ENCODE peak calls at places on chromosome 9, in eight cellular contexts. U is astrocyte of the cerebellum, D is astrocyte of the spinal cord, L is epithelial cell of proximal tubule, N is sigmoid colon, X is IMR-90, Y is Caco-2, Z is brain microvascular endothelial cell. E is an unnamed sample.

GRCh38 chr9:132146575-132146974 is 15.3 kb upstream of the NTNG2 start:
- DNase-seq in N (no peak), U (no peak), X (no peak), Y (no peak), Z (no peak), D (no peak), L (no peak), E (no peak)

GRCh38 chr9:134434896-134435506 is 108.7 kb downstream of the RXRA start:
- DNase-seq in N (peak), L (peak), D (peak), U (peak), Y (peak), X (peak), Z (peak), E (no peak)

GRCh38 chr9:26524225-26524624 is 368.4 kb downstream of the CAAP1 start:
- DNase-seq in D (no peak), X (no peak), U (no peak), L (no peak), Z (no peak), Y (no peak), N (no peak), E (no peak)

GRCh38 chr9:125745682-125746016 is 1.5 kb upstream of the PBX3 start:
- DNase-seq in D (no peak), Z (no peak), L (no peak), X (no peak), N (peak), Y (no peak), U (no peak), E (no peak)

GRCh38 chr9:70921126-70921525 is 200.3 kb downstream of the TRPM3 start:
- DNase-seq in X (peak), L (no peak), Z (peak), Y (no peak), U (peak), D (peak), N (no peak), E (no peak)

GRCh38 chr9:89730715-89731114 is 125.9 kb downstream of the GADD45G start:
- DNase-seq in L (no peak), Y (no peak), D (no peak), X (no peak), U (no peak), N (no peak), Z (no peak), E (no peak)

GRCh38 chr9:3292311-3292710 is 233.5 kb downstream of the RFX3 start:
- DNase-seq in D (peak), U (no peak), X (peak), N (no peak), Y (no peak), L (no peak), Z (no peak), E (no peak)

GRCh38 chr9:100440071-100440470 is 13.1 kb downstream of the MSANTD3 start:
- DNase-seq in Y (peak), Z (peak), D (peak), X (peak), L (no peak), U (no peak), N (no peak), E (no peak)

GRCh38 chr9:16626577-16627130 is 243.8 kb downstream of the BNC2 start:
- DNase-seq in X (peak), N (peak), Z (peak), D (peak), L (peak), U (peak), Y (no peak), E (no peak)

GRCh38 chr9:31272456-31273295 is 1111.8 kb upstream of the ACO1 start:
- DNase-seq in D (no peak), L (peak), Z (no peak), U (no peak), N (no peak), Y (peak), X (no peak), E (no peak)

GRCh38 chr9:33102551-33103210 is 26.2 kb upstream of the SMU1 start:
- DNase-seq in D (no peak), N (no peak), Z (no peak), L (no peak), U (no peak), Y (no peak), X (no peak), E (no peak)

GRCh38 chr9:33092634-33093033 is 16.2 kb upstream of the SMU1 start:
- DNase-seq in N (no peak), Z (no peak), D (no peak), L (no peak), U (no peak), X (no peak), Y (no peak), E (no peak)

GRCh38 chr9:33101104-33101951 is 24.9 kb upstream of the SMU1 start:
- DNase-seq in X (peak), N (no peak), U (no peak), Z (peak), L (peak), D (peak), Y (no peak), E (no peak)

GRCh38 chr9:33099754-33100153 is 23.3 kb upstream of the SMU1 start:
- DNase-seq in Z (no peak), N (no peak), X (no peak), D (no peak), U (no peak), Y (no peak), L (no peak), E (no peak)

GRCh38 chr9:33097192-33097591 is 20.7 kb upstream of the SMU1 start:
- DNase-seq in L (no peak), Y (no peak), N (no peak), D (no peak), Z (no peak), U (no peak), X (no peak), E (no peak)
- TF ChIP-seq CTCF in L (no peak), Y (no peak), N (no peak), D (no peak), Z (no peak), U (no peak), X (no peak), E (no peak)

GRCh38 chr9:4463824-4464223 is 26.4 kb upstream of the SLC1A1 start:
- DNase-seq in L (no peak), D (no peak), Y (no peak), N (no peak), Z (no peak), X (no peak), U (no peak), E (no peak)

GRCh38 chr9:4461434-4461833 is 28.8 kb upstream of the SLC1A1 start:
- DNase-seq in N (no peak), X (no peak), D (no peak), U (no peak), Z (no peak), Y (no peak), L (no peak), E (no peak)

GRCh38 chr9:4464911-4465513 is 25.3 kb upstream of the SLC1A1 start:
- DNase-seq in D (no peak), Y (no peak), X (no peak), L (no peak), Z (no peak), U (no peak), N (no peak), E (peak)

GRCh38 chr9:4465910-4466309 is 24.4 kb upstream of the SLC1A1 start:
- DNase-seq in U (no peak), X (no peak), Z (no peak), D (no peak), N (no peak), L (no peak), Y (no peak), E (no peak)
- H3K4me3 ChIP-seq in U (no peak), X (no peak), Z (no peak), D (no peak), N (no peak), L (no peak), Y (no peak), E (no peak)

DNA sequence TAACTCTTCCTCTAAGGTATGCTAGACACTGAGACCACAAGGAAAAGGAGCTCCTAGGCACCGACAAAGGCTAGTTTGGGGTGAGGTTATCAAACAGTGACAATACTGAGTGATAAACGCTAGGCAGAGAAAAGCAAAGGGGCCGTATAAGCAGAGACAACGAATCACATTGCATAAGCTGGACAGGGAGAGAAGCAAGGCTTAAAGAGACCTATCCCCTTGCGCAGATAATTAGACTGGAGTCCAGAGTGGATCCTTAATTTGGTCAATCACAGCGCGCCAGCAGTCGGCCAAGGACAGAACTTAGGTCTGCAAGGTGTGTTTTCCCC is 479 bp downstream of the SMU1 start:
- DNase-seq in Z (peak), Y (no peak), L (no peak), D (no peak), X (peak), N (no peak), U (no peak), E (no peak)
- TF ChIP-seq CTCF in Z (no peak), Y (no peak), L (no peak), D (no peak), X (no peak), N (no peak), U (no peak), E (no peak)

GRCh38 chr9:13446261-13446660 is 166.8 kb upstream of the MPDZ start:
- DNase-seq in Y (no peak), D (no peak), Z (no peak), N (no peak), L (no peak), X (no peak), U (no peak), E (no peak)

GRCh38 chr9:13443380-13444271 is 164.1 kb upstream of the MPDZ start:
- DNase-seq in Z (no peak), X (no peak), Y (no peak), U (no peak), L (no peak), D (no peak), N (no peak), E (no peak)

GRCh38 chr9:13444272-13444608 is 164.7 kb upstream of the MPDZ start:
- DNase-seq in L (no peak), D (no peak), Z (no peak), N (no peak), Y (no peak), U (no peak), X (no peak), E (no peak)

GRCh38 chr9:13445123-13445522 is 165.6 kb upstream of the MPDZ start:
- DNase-seq in L (no peak), N (no peak), X (no peak), D (no peak), Y (no peak), U (peak), Z (no peak), E (no peak)

GRCh38 chr9:13444696-13445095 is 165.2 kb upstream of the MPDZ start:
- DNase-seq in U (no peak), N (no peak), D (no peak), X (no peak), Z (no peak), L (no peak), Y (no peak), E (no peak)
- H3K4me3 ChIP-seq in U (no peak), N (no peak), D (no peak), X (no peak), Z (no peak), L (no peak), Y (no peak), E (no peak)

GRCh38 chr9:112703304-112703703 is 14.6 kb downstream of the INIP start:
- DNase-seq in Z (no peak), L (no peak), N (no peak), Y (no peak), X (no peak), D (no peak), U (no peak), E (no peak)

GRCh38 chr9:112711050-112711689 is 6.7 kb downstream of the INIP start:
- DNase-seq in N (no peak), Z (peak), Y (peak), D (peak), L (no peak), U (peak), X (peak), E (no peak)

GRCh38 chr9:112700080-112700479 is 17.8 kb downstream of the INIP start:
- DNase-seq in N (no peak), Z (peak), D (peak), X (peak), L (no peak), Y (no peak), U (no peak), E (no peak)

DNA sequence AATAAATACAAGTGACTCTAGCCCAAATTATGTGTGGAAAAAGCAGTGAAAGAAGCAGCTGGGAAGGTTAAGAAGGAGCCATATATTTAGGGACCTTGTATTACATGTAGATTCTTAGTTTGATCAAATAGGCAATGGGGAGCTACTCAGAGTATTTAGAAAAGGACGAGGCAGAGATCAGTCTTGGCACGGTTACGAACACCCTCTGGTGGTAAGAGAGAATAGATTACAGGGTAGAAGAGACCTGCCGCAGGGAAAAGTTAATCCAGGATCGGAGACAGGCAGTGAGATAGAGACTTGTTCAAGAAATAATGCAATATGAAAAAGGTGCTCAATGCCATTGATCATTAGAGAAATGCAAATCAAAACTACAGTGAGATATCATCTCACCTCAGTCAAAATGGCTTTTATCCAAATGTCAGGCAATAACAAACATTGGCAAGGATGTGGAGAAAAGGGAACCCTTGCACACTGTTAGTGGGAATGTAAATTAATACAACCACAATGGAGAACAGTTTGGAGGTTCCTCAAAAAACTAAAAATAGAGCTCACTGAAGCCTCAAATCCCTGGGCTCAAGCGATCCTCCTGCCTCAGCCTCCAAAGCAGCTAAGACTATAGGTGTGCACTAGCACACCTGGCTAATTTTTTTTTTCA is 12.0 kb downstream of the INIP start:
- DNase-seq in Z (peak), L (no peak), U (peak), D (peak), X (peak), N (no peak), Y (peak), E (no peak)
- TF ChIP-seq CTCF in Z (peak), L (peak), U (peak), D (peak), X (peak), N (no peak), Y (peak), E (no peak)

DNA sequence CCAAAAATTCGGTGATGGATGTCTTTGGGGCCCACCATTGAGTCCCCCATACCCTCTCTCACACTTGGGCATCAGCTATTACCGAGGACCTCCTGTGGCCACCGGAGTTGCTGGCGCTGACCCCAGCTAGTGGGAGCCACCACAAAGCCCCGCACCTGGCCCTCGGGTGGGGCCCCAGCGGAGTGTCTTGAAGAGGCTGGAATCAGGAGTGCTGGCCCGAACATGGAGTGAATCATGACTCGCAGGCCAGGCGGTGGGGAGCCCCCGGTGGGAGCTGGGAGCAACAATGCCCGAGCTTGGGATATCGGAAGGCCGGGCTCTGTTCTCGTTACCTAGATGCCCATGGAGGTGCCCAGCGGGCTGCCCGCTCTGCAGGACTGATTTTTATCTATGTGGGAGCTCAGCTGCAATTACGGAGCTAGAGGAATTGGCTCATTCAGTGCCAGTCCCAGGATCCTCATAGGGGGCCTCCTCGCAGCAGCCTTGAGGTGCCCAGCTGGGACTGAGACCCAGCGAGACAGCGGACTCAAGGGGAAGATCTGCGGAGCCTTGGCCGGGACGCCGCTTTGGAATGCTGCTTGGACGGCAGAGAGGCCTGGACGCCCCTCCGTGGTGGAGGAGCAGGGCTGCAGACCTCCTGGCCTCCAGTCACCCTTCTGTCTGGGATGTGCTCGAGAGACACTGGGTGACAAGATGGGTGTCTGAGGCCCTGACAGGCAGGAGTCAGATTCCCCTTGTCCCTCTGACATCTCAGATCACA is 70.8 kb downstream of the PSMB7 start:
- DNase-seq in X (no peak), Z (no peak), Y (no peak), D (no peak), U (no peak), N (no peak), L (no peak), E (no peak)
- H3K4me3 ChIP-seq in X (no peak), Z (no peak), Y (no peak), D (no peak), U (no peak), N (no peak), L (no peak), E (no peak)

DNA sequence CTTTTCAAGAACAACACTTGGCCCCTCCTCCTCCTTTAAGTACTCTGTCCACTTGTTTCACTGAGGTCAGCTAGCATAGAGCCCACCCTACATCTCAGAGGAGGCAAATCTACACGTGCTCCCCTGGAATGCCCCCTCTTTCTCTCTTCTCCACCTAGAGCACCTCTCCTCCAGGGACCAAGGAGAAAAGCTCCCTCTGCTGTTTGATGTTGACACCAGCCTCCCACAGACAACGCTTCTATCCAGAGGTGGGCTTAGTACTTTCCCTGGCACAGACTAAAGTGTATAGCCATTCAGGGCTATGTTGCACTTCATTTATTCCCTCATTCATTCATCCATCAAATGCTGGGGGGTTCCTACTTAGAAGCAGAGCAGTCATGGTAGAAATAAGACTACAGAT is 68.2 kb upstream of the TAF1L start:
- DNase-seq in Z (no peak), Y (no peak), D (no peak), U (no peak), N (no peak), L (no peak), X (no peak), E (no peak)
- TF ChIP-seq CTCF in Z (peak), Y (no peak), D (peak), U (peak), N (no peak), L (peak), X (peak), E (peak)

GRCh38 chr9:112032733-112033132 is 136.1 kb downstream of the UGCG start:
- DNase-seq in U (no peak), X (peak), N (no peak), Y (no peak), L (no peak), D (peak), Z (no peak), E (no peak)

GRCh38 chr9:112035166-112035816 is 138.7 kb downstream of the UGCG start:
- DNase-seq in N (no peak), L (no peak), U (no peak), X (no peak), Z (no peak), D (no peak), Y (no peak), E (no peak)

GRCh38 chr9:112034216-112034611 is 137.6 kb downstream of the UGCG start:
- DNase-seq in U (no peak), L (no peak), D (no peak), X (no peak), Z (no peak), N (no peak), Y (no peak), E (no peak)

GRCh38 chr9:112032009-112032408 is 135.4 kb downstream of the UGCG start:
- DNase-seq in D (no peak), U (no peak), Z (no peak), N (no peak), L (no peak), X (no peak), Y (no peak), E (peak)

DNA sequence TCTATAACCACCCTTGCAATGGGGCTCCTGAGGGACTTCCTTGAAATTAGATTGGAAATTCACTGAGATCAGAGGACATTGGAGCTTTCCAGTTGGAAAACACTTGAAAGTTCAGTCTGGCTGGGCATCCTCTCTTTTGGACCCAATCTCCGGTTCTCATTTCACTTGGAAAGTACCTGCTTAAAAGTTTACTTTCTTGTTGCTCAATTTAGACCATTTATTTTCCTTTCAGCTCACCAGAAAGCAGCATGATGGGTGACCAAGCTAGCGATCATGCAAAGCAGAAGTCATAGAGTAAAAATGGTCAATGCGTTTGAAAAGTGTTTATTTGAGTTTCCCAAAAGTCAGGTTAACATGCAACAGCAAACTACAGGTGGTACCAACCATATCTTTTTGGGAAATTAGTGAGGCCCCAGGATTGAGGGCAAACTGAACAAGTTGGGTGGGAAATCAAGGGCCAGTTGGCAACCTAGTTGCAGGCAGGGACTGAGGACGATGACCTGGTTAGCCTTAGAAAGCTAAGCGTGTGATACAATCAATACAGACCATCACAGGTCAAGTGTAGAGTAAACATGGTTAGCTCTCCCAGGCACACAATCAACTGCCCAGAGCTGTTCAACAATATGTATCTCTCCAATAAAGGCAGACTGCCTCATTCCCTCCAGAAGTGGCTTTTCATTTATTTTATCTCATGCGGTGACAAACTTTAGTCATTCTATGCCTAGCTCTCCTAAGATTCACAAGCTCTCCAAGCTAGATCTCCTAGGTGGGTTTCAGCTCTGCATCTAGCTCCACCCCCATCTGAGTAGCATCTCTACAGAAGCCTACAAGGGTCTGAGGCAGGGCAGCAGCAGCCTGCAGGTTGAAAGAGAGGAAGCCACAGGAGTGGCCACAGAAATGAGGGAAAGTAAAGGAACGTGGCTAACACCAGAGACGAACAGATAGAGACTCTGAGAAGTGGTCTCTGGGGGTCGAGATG is 136.9 kb downstream of the UGCG start:
- DNase-seq in N (no peak), X (no peak), L (no peak), Y (no peak), U (no peak), Z (no peak), D (no peak), E (no peak)
- H3K4me3 ChIP-seq in N (no peak), X (no peak), L (no peak), Y (no peak), U (no peak), Z (no peak), D (no peak), E (no peak)

GRCh38 chr9:10858817-10859216 is 246.0 kb upstream of the PTPRD start:
- DNase-seq in X (no peak), N (no peak), Z (no peak), U (no peak), L (no peak), Y (no peak), D (no peak), E (no peak)

GRCh38 chr9:10855847-10856246 is 243.0 kb upstream of the PTPRD start:
- DNase-seq in Z (peak), U (no peak), L (no peak), D (peak), X (no peak), Y (no peak), N (no peak), E (no peak)
- TF ChIP-seq CTCF in Z (peak), U (peak), L (peak), D (peak), X (no peak), Y (no peak), N (no peak), E (no peak)